ENCODE peak calls at places on chromosomes 2 and 18, in five cellular contexts. One of them, this sample, is unnamed.

GRCh38 chr18:29004921-29005320 is 828.0 kb upstream of the CDH2 start:
- DNase-seq in GM12878: no peak
- DNase-seq in HepG2: no peak
- DNase-seq in K562: no peak
- DNase-seq in A549: no peak
- DNase-seq in this sample: no peak

GRCh38 chr18:515838-516237 is 15.3 kb upstream of the COLEC12 start:
- DNase-seq in A549: no peak
- DNase-seq in HepG2: no peak
- DNase-seq in GM12878: no peak
- DNase-seq in K562: no peak
- DNase-seq in this sample: no peak

GRCh38 chr18:63339920-63340484 is 20.4 kb upstream of the BCL2 start:
- DNase-seq in A549: no peak
- DNase-seq in K562: peak; percentile 14
- DNase-seq in HepG2: peak; percentile 22
- DNase-seq in GM12878: no peak
- DNase-seq in this sample: peak; percentile 47

GRCh38 chr2:165002638-165003037 is 47.3 kb upstream of the SLC38A11 start:
- DNase-seq in A549: no peak
- DNase-seq in K562: no peak
- DNase-seq in HepG2: no peak
- DNase-seq in GM12878: no peak
- DNase-seq in this sample: no peak

GRCh38 chr2:13481201-13481600 is 764.5 kb downstream of the TRIB2 start:
- DNase-seq in A549: no peak
- DNase-seq in GM12878: no peak
- DNase-seq in K562: no peak
- DNase-seq in HepG2: no peak
- DNase-seq in this sample: no peak

GRCh38 chr18:42113529-42114191 is 158.6 kb downstream of the PIK3C3 start:
- DNase-seq in HepG2: peak; percentile 64
- DNase-seq in GM12878: no peak
- DNase-seq in K562: no peak
- DNase-seq in A549: no peak
- DNase-seq in this sample: no peak

GRCh38 chr18:34222025-34222395 is 2.7 kb downstream of the NOL4 start:
- DNase-seq in HepG2: no peak
- DNase-seq in A549: no peak
- DNase-seq in K562: no peak
- DNase-seq in GM12878: no peak
- DNase-seq in this sample: peak; percentile 45

GRCh38 chr2:113200736-113201490 is 27.1 kb downstream of the PSD4 start:
- DNase-seq in A549: no peak
- DNase-seq in GM12878: no peak
- DNase-seq in HepG2: no peak
- DNase-seq in K562: no peak
- DNase-seq in this sample: no peak

GRCh38 chr2:219327719-219328118 is 4.8 kb downstream of the RESP18 start:
- DNase-seq in A549: no peak
- DNase-seq in HepG2: no peak
- DNase-seq in K562: no peak
- DNase-seq in GM12878: no peak
- DNase-seq in this sample: no peak

GRCh38 chr2:16745466-16745865 is 79.8 kb upstream of the CYRIA start:
- DNase-seq in A549: no peak
- DNase-seq in HepG2: no peak
- DNase-seq in K562: no peak
- DNase-seq in GM12878: no peak
- DNase-seq in this sample: no peak

GRCh38 chr2:225086915-225087314 is 44.6 kb upstream of the DOCK10 start:
- DNase-seq in K562: no peak
- DNase-seq in GM12878: no peak
- DNase-seq in HepG2: no peak
- DNase-seq in A549: no peak
- DNase-seq in this sample: no peak

GRCh38 chr18:59057969-59058368 is 81.7 kb upstream of the SEC11C start:
- DNase-seq in GM12878: no peak
- DNase-seq in A549: no peak
- DNase-seq in K562: no peak
- DNase-seq in HepG2: no peak
- DNase-seq in this sample: no peak

GRCh38 chr2:239930871-239931771 is 94.0 kb downstream of the NDUFA10 start:
- DNase-seq in GM12878: no peak
- DNase-seq in K562: no peak
- DNase-seq in A549: no peak
- DNase-seq in HepG2: no peak
- DNase-seq in this sample: peak; percentile 7

GRCh38 chr2:70692256-70692655 is 75.7 kb downstream of the ADD2 start:
- DNase-seq in GM12878: no peak
- DNase-seq in HepG2: no peak
- DNase-seq in A549: no peak
- DNase-seq in K562: no peak
- DNase-seq in this sample: no peak

GRCh38 chr2:157302492-157303099 is 23.0 kb downstream of the ERMN start:
- DNase-seq in HepG2: peak; percentile 56
- DNase-seq in GM12878: peak; percentile 21
- DNase-seq in K562: peak; percentile 68
- DNase-seq in A549: peak; percentile 31
- DNase-seq in this sample: no peak

GRCh38 chr18:5868218-5868904 is 27.0 kb downstream of the TMEM200C start:
- DNase-seq in K562: peak; percentile 42
- DNase-seq in HepG2: peak; percentile 83
- DNase-seq in A549: peak; percentile 13
- DNase-seq in GM12878: peak; percentile 16
- DNase-seq in this sample: peak; percentile 79
- TF ChIP-seq ESRRA in K562: no peak
- TF ChIP-seq ESRRA in HepG2: no peak
- TF ChIP-seq ESRRA in A549: no peak
- TF ChIP-seq ESRRA in GM12878: no peak
- TF ChIP-seq ESRRA in this sample: no peak

DNA sequence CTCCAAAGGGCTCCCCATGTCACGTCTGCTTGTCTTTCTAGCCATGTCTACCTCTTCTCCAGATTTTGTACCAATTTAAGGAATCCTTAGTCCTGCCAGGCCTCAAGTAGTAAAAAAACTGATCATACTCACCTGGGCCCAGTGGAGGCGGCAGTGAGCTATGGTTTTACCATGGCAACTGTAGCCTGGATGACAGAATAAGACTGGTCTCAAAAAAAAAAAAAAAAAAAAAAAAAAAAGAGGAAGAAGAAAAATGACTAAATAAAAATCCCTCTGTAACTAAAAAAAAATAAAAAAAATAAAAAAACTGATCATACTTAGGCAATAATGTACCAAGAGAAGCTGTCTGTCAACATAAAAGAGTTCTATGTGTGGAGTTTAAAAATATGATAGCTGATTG is 221.6 kb downstream of the NR4A2 start:
- DNase-seq in GM12878: no peak
- DNase-seq in HepG2: peak; percentile 24
- DNase-seq in K562: peak; percentile 7
- DNase-seq in A549: no peak
- DNase-seq in this sample: peak; percentile 68
- TF ChIP-seq CTCF in GM12878: peak; percentile 46
- TF ChIP-seq CTCF in HepG2: no peak
- TF ChIP-seq CTCF in K562: no peak
- TF ChIP-seq CTCF in A549: no peak
- TF ChIP-seq CTCF in this sample: no peak

GRCh38 chr2:177392373-177393246 is at the start of gene AGPS:
- DNase-seq in A549: peak; percentile 59
- DNase-seq in K562: peak; percentile 90
- DNase-seq in HepG2: peak; percentile 73
- DNase-seq in GM12878: peak; percentile 30
- DNase-seq in this sample: peak; percentile 79

GRCh38 chr2:177393824-177394614 is 1.4 kb downstream of the AGPS start:
- DNase-seq in HepG2: peak; percentile 25
- DNase-seq in A549: no peak
- DNase-seq in GM12878: no peak
- DNase-seq in K562: no peak
- DNase-seq in this sample: no peak

GRCh38 chr2:177394622-177395021 is 2.0 kb downstream of the AGPS start:
- DNase-seq in K562: no peak
- DNase-seq in A549: no peak
- DNase-seq in GM12878: no peak
- DNase-seq in HepG2: no peak
- DNase-seq in this sample: no peak

GRCh38 chr2:177391822-177392372 is 676 bp upstream of the AGPS start:
- DNase-seq in K562: no peak
- DNase-seq in GM12878: no peak
- DNase-seq in A549: no peak
- DNase-seq in HepG2: no peak
- DNase-seq in this sample: no peak

GRCh38 chr2:177393381-177393780 is 808 bp downstream of the AGPS start:
- DNase-seq in GM12878: no peak
- DNase-seq in HepG2: no peak
- DNase-seq in K562: peak; percentile 30
- DNase-seq in A549: no peak
- DNase-seq in this sample: no peak
- TF ChIP-seq MAX in GM12878: no peak
- TF ChIP-seq MAX in HepG2: no peak
- TF ChIP-seq MAX in K562: no peak
- TF ChIP-seq MAX in A549: no peak
- TF ChIP-seq MAX in this sample: no peak

GRCh38 chr2:45690223-45690622 is 38.7 kb downstream of the PRKCE start:
- DNase-seq in GM12878: no peak
- DNase-seq in K562: no peak
- DNase-seq in A549: no peak
- DNase-seq in HepG2: no peak
- DNase-seq in this sample: no peak

GRCh38 chr2:45685299-45685698 is 33.8 kb downstream of the PRKCE start:
- DNase-seq in A549: no peak
- DNase-seq in K562: no peak
- DNase-seq in HepG2: no peak
- DNase-seq in GM12878: no peak
- DNase-seq in this sample: no peak

GRCh38 chr2:45691152-45691551 is 39.7 kb downstream of the PRKCE start:
- DNase-seq in GM12878: peak; percentile 52
- DNase-seq in A549: no peak
- DNase-seq in K562: no peak
- DNase-seq in HepG2: no peak
- DNase-seq in this sample: no peak

GRCh38 chr2:45691600-45691999 is 40.1 kb downstream of the PRKCE start:
- DNase-seq in A549: no peak
- DNase-seq in K562: no peak
- DNase-seq in HepG2: no peak
- DNase-seq in GM12878: no peak
- DNase-seq in this sample: no peak

DNA sequence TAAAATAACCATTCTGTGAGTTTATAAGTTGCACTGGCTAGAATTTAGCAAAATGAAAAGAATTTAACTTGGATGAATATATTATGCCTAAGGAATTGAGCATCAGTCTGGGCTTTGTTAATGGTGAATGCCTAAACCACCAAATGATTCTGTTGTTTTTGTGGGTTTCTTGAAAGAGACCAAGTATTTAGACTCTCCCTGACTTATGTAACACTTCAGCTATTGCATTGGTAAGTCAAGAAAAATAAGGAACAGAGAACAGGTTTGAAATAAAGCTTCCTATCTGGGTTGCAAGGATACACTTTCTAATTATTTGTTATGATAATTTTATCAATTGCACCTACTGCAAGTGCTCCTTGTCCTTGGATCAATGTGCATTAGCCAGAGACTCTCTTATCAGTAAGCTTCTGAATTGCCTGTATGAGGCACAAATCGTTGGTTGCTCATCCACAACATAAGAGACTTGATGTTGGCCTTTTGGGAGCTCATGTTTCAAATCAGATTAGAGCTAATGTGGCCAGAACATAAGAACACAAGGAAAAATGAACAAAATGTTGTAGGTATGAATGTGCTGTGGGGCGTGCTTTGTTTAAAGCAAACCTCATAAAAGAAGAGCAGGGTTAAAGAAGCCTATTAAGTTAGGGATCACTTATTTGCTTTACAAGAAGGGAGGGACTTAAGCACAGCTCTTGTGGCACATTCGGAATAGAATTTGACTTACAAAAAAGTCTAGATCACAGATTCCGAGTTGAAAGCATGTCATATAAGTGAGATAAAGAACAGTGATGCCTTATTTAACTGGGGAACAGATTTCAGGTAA is 37.2 kb downstream of the PRKCE start:
- DNase-seq in GM12878: no peak
- DNase-seq in A549: no peak
- DNase-seq in HepG2: no peak
- DNase-seq in K562: no peak
- DNase-seq in this sample: no peak
- TF ChIP-seq ESRRA in GM12878: no peak
- TF ChIP-seq ESRRA in A549: no peak
- TF ChIP-seq ESRRA in HepG2: no peak
- TF ChIP-seq ESRRA in K562: no peak
- TF ChIP-seq ESRRA in this sample: no peak

DNA sequence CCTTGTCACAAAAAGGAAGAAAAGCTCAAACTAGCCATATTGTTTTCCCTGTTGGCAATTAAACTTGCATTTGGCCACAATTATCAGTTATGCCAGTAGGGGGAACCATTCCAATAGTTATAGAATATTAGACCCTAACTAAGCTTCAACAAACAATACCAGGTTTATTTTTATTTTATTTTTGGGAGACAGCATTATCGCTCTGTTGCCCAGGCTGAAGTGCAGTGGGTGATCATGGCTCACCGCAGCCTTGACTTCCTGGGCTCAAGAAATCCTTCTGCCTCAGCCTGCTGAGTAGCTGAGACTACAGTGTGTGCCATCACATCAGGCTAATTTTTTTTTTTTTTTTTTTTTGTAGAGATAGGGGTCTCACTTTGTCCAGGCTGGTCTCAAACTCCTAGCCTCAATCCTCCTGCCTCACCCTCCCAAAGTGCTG is 102.1 kb downstream of the ATAD2B start:
- DNase-seq in A549: peak; percentile 43
- DNase-seq in GM12878: peak; percentile 34
- DNase-seq in K562: peak; percentile 40
- DNase-seq in HepG2: peak; percentile 51
- DNase-seq in this sample: no peak
- TF ChIP-seq CTCF in A549: peak; percentile 88
- TF ChIP-seq CTCF in GM12878: peak; percentile 59
- TF ChIP-seq CTCF in K562: peak; percentile 71
- TF ChIP-seq CTCF in HepG2: peak; percentile 77
- TF ChIP-seq CTCF in this sample: peak; percentile 54

GRCh38 chr2:46347649-46348280 is 50.6 kb downstream of the EPAS1 start:
- DNase-seq in GM12878: no peak
- DNase-seq in HepG2: no peak
- DNase-seq in K562: no peak
- DNase-seq in A549: no peak
- DNase-seq in this sample: no peak
- TF ChIP-seq MAX in GM12878: no peak
- TF ChIP-seq MAX in HepG2: no peak
- TF ChIP-seq MAX in K562: no peak
- TF ChIP-seq MAX in A549: no peak
- TF ChIP-seq MAX in this sample: no peak

This sample was measured in WTC11.